ENCODE peak calls at places on chromosomes 11 and 22, in five cellular contexts. One of them, this sample, is unnamed.
A peak's percentile ranks its signal among the peaks of the same experiment; 100 is the strongest.

GRCh38 chr22:20437253-20438065 is at the start of gene SCARF2:
- DNase-seq in WERI-Rb-1: peak; percentile 69
- DNase-seq in neuronal stem cell: peak; percentile 56
- DNase-seq in pancreas: no peak
- DNase-seq in neural progenitor cell: peak; percentile 81
- DNase-seq in this sample: peak; percentile 89

GRCh38 chr11:2768471-2769408 is 68.9 kb upstream of the KCNQ1OT1 start:
- DNase-seq in WERI-Rb-1: no peak
- DNase-seq in neuronal stem cell: no peak
- DNase-seq in pancreas: peak; percentile 2
- DNase-seq in neural progenitor cell: no peak
- DNase-seq in this sample: peak; percentile 30

GRCh38 chr22:32723632-32724031 is 77.9 kb upstream of the TIMP3 start:
- DNase-seq in WERI-Rb-1: no peak
- DNase-seq in neuronal stem cell: no peak
- DNase-seq in pancreas: no peak
- DNase-seq in neural progenitor cell: no peak
- DNase-seq in this sample: no peak

GRCh38 chr22:39209756-39210155 is 35.0 kb downstream of the PDGFB start:
- DNase-seq in WERI-Rb-1: no peak
- DNase-seq in neuronal stem cell: no peak
- DNase-seq in pancreas: no peak
- DNase-seq in neural progenitor cell: no peak
- DNase-seq in this sample: peak; percentile 66

GRCh38 chr11:118149493-118149892 is 3.1 kb downstream of the SCN4B start:
- DNase-seq in WERI-Rb-1: no peak
- DNase-seq in neuronal stem cell: no peak
- DNase-seq in pancreas: no peak
- DNase-seq in neural progenitor cell: no peak
- DNase-seq in this sample: peak; percentile 52

GRCh38 chr22:43345761-43346261 is 2.6 kb upstream of the SCUBE1 start:
- DNase-seq in WERI-Rb-1: no peak
- DNase-seq in neuronal stem cell: no peak
- DNase-seq in pancreas: no peak
- DNase-seq in neural progenitor cell: no peak
- DNase-seq in this sample: peak; percentile 53

GRCh38 chr11:1837171-1838076 is 1.4 kb upstream of the TNNI2 start:
- DNase-seq in WERI-Rb-1: peak; percentile 55
- DNase-seq in neuronal stem cell: peak; percentile 67
- DNase-seq in pancreas: peak; percentile 70
- DNase-seq in neural progenitor cell: peak; percentile 93
- DNase-seq in this sample: peak; percentile 92

GRCh38 chr22:31969789-31970489 is 25.6 kb downstream of the YWHAH start:
- DNase-seq in WERI-Rb-1: peak; percentile 84
- DNase-seq in neuronal stem cell: peak; percentile 63
- DNase-seq in pancreas: peak; percentile 83
- DNase-seq in neural progenitor cell: peak; percentile 88
- DNase-seq in this sample: peak; percentile 95

GRCh38 chr22:24190159-24190540 is 8.9 kb downstream of the SUSD2 start:
- DNase-seq in WERI-Rb-1: no peak
- DNase-seq in neuronal stem cell: no peak
- DNase-seq in pancreas: no peak
- DNase-seq in neural progenitor cell: no peak
- DNase-seq in this sample: no peak

GRCh38 chr22:46865052-46865434 is 102.6 kb downstream of the TBC1D22A start:
- DNase-seq in WERI-Rb-1: no peak
- DNase-seq in neuronal stem cell: no peak
- DNase-seq in pancreas: no peak
- DNase-seq in neural progenitor cell: no peak
- DNase-seq in this sample: peak; percentile 19

GRCh38 chr22:25360411-25360810 is 141.0 kb downstream of the CRYBB2 start:
- DNase-seq in WERI-Rb-1: no peak
- DNase-seq in neuronal stem cell: no peak
- DNase-seq in pancreas: no peak
- DNase-seq in neural progenitor cell: no peak
- DNase-seq in this sample: no peak

GRCh38 chr11:32003335-32003734 is 87.5 kb upstream of the RCN1 start:
- DNase-seq in WERI-Rb-1: no peak
- DNase-seq in neuronal stem cell: no peak
- DNase-seq in pancreas: no peak
- DNase-seq in neural progenitor cell: no peak
- DNase-seq in this sample: no peak

GRCh38 chr11:65777241-65777640 is 3.5 kb downstream of the AP5B1 start:
- DNase-seq in WERI-Rb-1: no peak
- DNase-seq in neuronal stem cell: no peak
- DNase-seq in pancreas: no peak
- DNase-seq in neural progenitor cell: no peak
- DNase-seq in this sample: no peak

GRCh38 chr11:78161346-78161745 is 21.9 kb upstream of the ALG8 start:
- DNase-seq in WERI-Rb-1: no peak
- DNase-seq in neuronal stem cell: no peak
- DNase-seq in pancreas: no peak
- DNase-seq in neural progenitor cell: no peak
- DNase-seq in this sample: no peak

GRCh38 chr11:78161937-78162336 is 22.5 kb upstream of the ALG8 start:
- DNase-seq in WERI-Rb-1: no peak
- DNase-seq in neuronal stem cell: no peak
- DNase-seq in pancreas: no peak
- DNase-seq in neural progenitor cell: no peak
- DNase-seq in this sample: no peak

GRCh38 chr11:78166832-78167469 is 21.5 kb downstream of the KCTD21 start:
- DNase-seq in WERI-Rb-1: no peak
- DNase-seq in neuronal stem cell: no peak
- DNase-seq in pancreas: no peak
- DNase-seq in neural progenitor cell: no peak
- DNase-seq in this sample: no peak

GRCh38 chr11:78163828-78164227 is 24.4 kb upstream of the ALG8 start:
- DNase-seq in WERI-Rb-1: no peak
- DNase-seq in neuronal stem cell: no peak
- DNase-seq in pancreas: no peak
- DNase-seq in neural progenitor cell: no peak
- DNase-seq in this sample: no peak

DNA sequence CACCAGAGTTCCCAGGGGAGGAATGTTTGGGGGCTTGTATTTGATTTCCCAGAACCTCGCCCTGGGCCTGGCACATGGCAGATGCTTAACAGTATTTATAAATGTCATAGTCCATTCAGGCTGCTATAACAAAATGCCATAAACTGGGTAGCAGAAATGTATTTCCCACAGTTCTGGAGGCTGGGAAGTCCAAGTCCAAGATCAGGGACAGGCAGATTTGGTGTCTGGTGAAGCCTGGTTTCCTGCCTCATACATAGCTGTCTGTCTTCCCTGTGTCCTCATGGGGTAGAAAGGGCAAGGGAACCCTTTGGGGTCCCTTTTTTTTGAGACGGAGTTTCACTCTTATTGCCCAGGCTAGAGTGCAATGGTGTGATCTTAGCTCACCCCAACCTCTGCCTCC is 24.0 kb downstream of the KCTD21 start:
- DNase-seq in WERI-Rb-1: no peak
- DNase-seq in neuronal stem cell: no peak
- DNase-seq in pancreas: no peak
- DNase-seq in neural progenitor cell: no peak
- DNase-seq in this sample: no peak
- H3K27ac ChIP-seq in WERI-Rb-1: no peak overlapping the region
- H3K27ac ChIP-seq in neuronal stem cell: no peak overlapping the region
- H3K27ac ChIP-seq in pancreas: no peak overlapping the region
- H3K27ac ChIP-seq in neural progenitor cell: no peak overlapping the region
- H3K27ac ChIP-seq in this sample: no peak overlapping the region

DNA sequence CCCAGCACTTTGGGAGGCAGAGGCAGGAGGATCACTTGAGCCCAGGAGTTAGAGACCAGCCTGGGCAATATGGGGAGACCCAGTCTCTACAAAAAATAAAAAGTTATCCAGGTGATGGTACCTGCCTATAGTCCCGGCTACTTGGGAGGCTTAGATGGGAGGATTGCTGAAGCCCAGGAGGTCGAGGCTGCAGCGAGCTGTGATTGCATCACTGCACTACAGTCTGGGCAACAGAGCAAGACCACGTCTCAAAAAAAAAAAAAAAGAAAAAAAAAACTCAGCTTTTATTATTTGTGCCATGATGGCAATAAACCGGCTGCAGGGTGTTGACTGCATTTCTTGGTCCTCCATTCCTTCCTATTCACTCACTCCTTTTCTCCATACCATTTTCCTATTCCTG is 33.6 kb upstream of the TFIP11 start:
- DNase-seq in WERI-Rb-1: no peak
- DNase-seq in neuronal stem cell: no peak
- DNase-seq in pancreas: no peak
- DNase-seq in neural progenitor cell: no peak
- DNase-seq in this sample: no peak
- H3K27ac ChIP-seq in WERI-Rb-1: no peak overlapping the region
- H3K27ac ChIP-seq in neuronal stem cell: no peak overlapping the region
- H3K27ac ChIP-seq in pancreas: peak overlapping the region; percentile 13
- H3K27ac ChIP-seq in neural progenitor cell: no peak overlapping the region
- H3K27ac ChIP-seq in this sample: no peak overlapping the region

GRCh38 chr22:48905206-48905975 is 922.3 kb downstream of the BRD1 start:
- DNase-seq in WERI-Rb-1: no peak
- DNase-seq in neuronal stem cell: no peak
- DNase-seq in pancreas: no peak
- DNase-seq in neural progenitor cell: no peak
- DNase-seq in this sample: no peak

GRCh38 chr22:48908547-48908946 is 919.1 kb downstream of the BRD1 start:
- DNase-seq in WERI-Rb-1: no peak
- DNase-seq in neuronal stem cell: no peak
- DNase-seq in pancreas: no peak
- DNase-seq in neural progenitor cell: no peak
- DNase-seq in this sample: no peak

GRCh38 chr22:48902983-48903650 is 924.6 kb downstream of the BRD1 start:
- DNase-seq in WERI-Rb-1: no peak
- DNase-seq in neuronal stem cell: no peak
- DNase-seq in pancreas: no peak
- DNase-seq in neural progenitor cell: no peak
- DNase-seq in this sample: peak; percentile 23

GRCh38 chr22:48907591-48907990 is 920.1 kb downstream of the BRD1 start:
- DNase-seq in WERI-Rb-1: no peak
- DNase-seq in neuronal stem cell: no peak
- DNase-seq in pancreas: no peak
- DNase-seq in neural progenitor cell: no peak
- DNase-seq in this sample: no peak

DNA sequence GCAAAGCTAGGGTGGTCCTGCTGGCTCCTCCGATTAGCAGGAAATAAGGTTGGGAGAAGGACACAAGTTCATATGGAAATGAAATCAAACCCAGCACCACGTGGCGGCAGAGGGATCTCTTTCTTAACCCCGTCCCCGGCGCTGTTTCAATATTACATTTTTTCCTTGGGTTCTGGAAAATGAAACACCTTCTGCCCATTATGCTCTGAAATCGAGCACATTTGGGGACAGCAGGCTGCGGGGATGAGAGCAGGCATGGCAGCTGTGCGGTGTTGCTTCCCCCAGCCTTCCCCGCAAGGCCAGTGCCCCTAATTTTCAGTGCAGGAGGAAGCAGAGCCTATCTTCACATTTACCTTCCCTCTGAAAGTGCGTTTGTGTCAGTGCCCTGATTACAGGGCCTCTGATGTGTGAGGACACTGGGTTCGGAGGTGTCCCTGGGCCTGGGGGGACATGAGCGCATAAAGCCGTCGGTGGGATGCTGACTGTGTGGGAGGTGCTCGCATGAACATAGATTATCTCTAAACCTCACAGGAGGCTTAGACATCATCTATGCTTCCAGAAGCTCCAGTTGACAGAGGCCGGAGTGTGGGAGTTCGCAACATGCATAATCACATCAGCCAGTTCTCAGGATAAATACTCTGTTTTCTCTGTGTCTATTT is 921.4 kb downstream of the BRD1 start:
- DNase-seq in WERI-Rb-1: no peak
- DNase-seq in neuronal stem cell: no peak
- DNase-seq in pancreas: no peak
- DNase-seq in neural progenitor cell: no peak
- DNase-seq in this sample: peak; percentile 30
- H3K27ac ChIP-seq in WERI-Rb-1: no peak overlapping the region
- H3K27ac ChIP-seq in neuronal stem cell: no peak overlapping the region
- H3K27ac ChIP-seq in pancreas: no peak overlapping the region
- H3K27ac ChIP-seq in neural progenitor cell: no peak overlapping the region
- H3K27ac ChIP-seq in this sample: no peak overlapping the region

GRCh38 chr22:33811686-33812085 is 108.6 kb downstream of the LARGE1 start:
- DNase-seq in WERI-Rb-1: peak; percentile 18
- DNase-seq in neuronal stem cell: no peak
- DNase-seq in pancreas: peak; percentile 25
- DNase-seq in neural progenitor cell: peak; percentile 26
- DNase-seq in this sample: no peak

GRCh38 chr22:33807465-33807864 is 112.8 kb downstream of the LARGE1 start:
- DNase-seq in WERI-Rb-1: no peak
- DNase-seq in neuronal stem cell: no peak
- DNase-seq in pancreas: no peak
- DNase-seq in neural progenitor cell: no peak
- DNase-seq in this sample: no peak

GRCh38 chr22:33806191-33806590 is 114.1 kb downstream of the LARGE1 start:
- DNase-seq in WERI-Rb-1: no peak
- DNase-seq in neuronal stem cell: no peak
- DNase-seq in pancreas: no peak
- DNase-seq in neural progenitor cell: no peak
- DNase-seq in this sample: no peak

GRCh38 chr22:33812578-33812977 is 107.7 kb downstream of the LARGE1 start:
- DNase-seq in WERI-Rb-1: no peak
- DNase-seq in neuronal stem cell: no peak
- DNase-seq in pancreas: no peak
- DNase-seq in neural progenitor cell: no peak
- DNase-seq in this sample: no peak

GRCh38 chr22:33811208-33811607 is 109.1 kb downstream of the LARGE1 start:
- DNase-seq in WERI-Rb-1: no peak
- DNase-seq in neuronal stem cell: no peak
- DNase-seq in pancreas: no peak
- DNase-seq in neural progenitor cell: no peak
- DNase-seq in this sample: no peak
- H3K27ac ChIP-seq in WERI-Rb-1: no peak overlapping the region
- H3K27ac ChIP-seq in neuronal stem cell: no peak overlapping the region
- H3K27ac ChIP-seq in pancreas: no peak overlapping the region
- H3K27ac ChIP-seq in neural progenitor cell: peak overlapping the region; percentile 55
- H3K27ac ChIP-seq in this sample: peak overlapping the region; percentile 58

GRCh38 chr22:49934144-49934890 is 15.9 kb downstream of the CRELD2 start:
- DNase-seq in WERI-Rb-1: peak; percentile 91
- DNase-seq in neuronal stem cell: no peak
- DNase-seq in pancreas: peak; percentile 79
- DNase-seq in neural progenitor cell: no peak
- DNase-seq in this sample: no peak

GRCh38 chr22:49935561-49935960 is 17.1 kb downstream of the CRELD2 start:
- DNase-seq in WERI-Rb-1: peak; percentile 50
- DNase-seq in neuronal stem cell: no peak
- DNase-seq in pancreas: no peak
- DNase-seq in neural progenitor cell: no peak
- DNase-seq in this sample: no peak

GRCh38 chr22:49931863-49932262 is 13.4 kb downstream of the CRELD2 start:
- DNase-seq in WERI-Rb-1: no peak
- DNase-seq in neuronal stem cell: no peak
- DNase-seq in pancreas: peak; percentile 16
- DNase-seq in neural progenitor cell: no peak
- DNase-seq in this sample: no peak

GRCh38 chr22:49934891-49935557 is 16.6 kb downstream of the CRELD2 start:
- DNase-seq in WERI-Rb-1: peak; percentile 79
- DNase-seq in neuronal stem cell: no peak
- DNase-seq in pancreas: peak; percentile 76
- DNase-seq in neural progenitor cell: peak; percentile 65
- DNase-seq in this sample: peak; percentile 80

GRCh38 chr22:49933236-49933921 is 14.9 kb downstream of the CRELD2 start:
- DNase-seq in WERI-Rb-1: peak; percentile 72
- DNase-seq in neuronal stem cell: no peak
- DNase-seq in pancreas: peak; percentile 37
- DNase-seq in neural progenitor cell: no peak
- DNase-seq in this sample: no peak
- H3K27ac ChIP-seq in WERI-Rb-1: peak overlapping the region; percentile 67
- H3K27ac ChIP-seq in neuronal stem cell: no peak overlapping the region
- H3K27ac ChIP-seq in pancreas: peak overlapping the region; percentile 89
- H3K27ac ChIP-seq in neural progenitor cell: no peak overlapping the region
- H3K27ac ChIP-seq in this sample: no peak overlapping the region

This sample was measured in endodermal cell.